ENCODE peak calls at places on chromosome 16, in five cellular contexts. U is HepG2, H is K562, W is GM23338, J is GM12878. D is an unnamed sample.

GRCh38 chr16:57741660-57742191 is 6.2 kb downstream of the KATNB1 start:
- DNase-seq in W (no peak), U (no peak), H (no peak), J (no peak), D (no peak)

GRCh38 chr16:59470556-59470955 is 736.4 kb upstream of the GOT2 start:
- DNase-seq in U (no peak), H (no peak), J (no peak), W (no peak), D (no peak)

GRCh38 chr16:4358831-4359561 is 7.9 kb upstream of the PAM16 start:
- DNase-seq in J (no peak), U (peak), H (peak), W (peak), D (peak)

GRCh38 chr16:75732871-75733270 is 6.6 kb upstream of the CPHXL start:
- DNase-seq in J (no peak), U (no peak), H (no peak), W (no peak), D (no peak)

GRCh38 chr16:3797473-3797872 is 80.1 kb upstream of the TRAP1 start:
- DNase-seq in H (no peak), J (no peak), U (no peak), W (no peak), D (no peak)

GRCh38 chr16:27798241-27798640 is 248.3 kb downstream of the KATNIP start:
- DNase-seq in U (no peak), J (no peak), W (no peak), H (no peak), D (no peak)

GRCh38 chr16:57810197-57811024 is 8.1 kb upstream of the KIFC3 start:
- DNase-seq in U (peak), H (peak), W (peak), J (peak), D (peak)

GRCh38 chr16:67170948-67171649 is 761 bp downstream of the NOL3 start:
- DNase-seq in U (peak), W (no peak), J (no peak), H (no peak), D (peak)

GRCh38 chr16:8678068-8678927 is 3.9 kb downstream of the ABAT start:
- DNase-seq in H (no peak), U (peak), W (no peak), J (no peak), D (peak)

GRCh38 chr16:57473176-57473840 is 10.8 kb downstream of the POLR2C start:
- DNase-seq in H (no peak), W (no peak), J (no peak), U (no peak), D (no peak)

GRCh38 chr16:17138801-17139200 is 332.0 kb downstream of the XYLT1 start:
- DNase-seq in J (no peak), H (peak), U (no peak), W (peak), D (no peak)

GRCh38 chr16:72455743-72456659 is 284.0 kb upstream of the PMFBP1 start:
- DNase-seq in H (peak), J (no peak), W (no peak), U (peak), D (no peak)

GRCh38 chr16:89320717-89321501 is 103.4 kb downstream of the ZNF778 start:
- DNase-seq in U (no peak), H (peak), W (peak), J (no peak), D (peak)

GRCh38 chr16:49236216-49236615 is 45.4 kb downstream of the CBLN1 start:
- DNase-seq in H (no peak), W (no peak), U (no peak), J (no peak), D (no peak)
- H3K4me2 ChIP-seq in H (no peak), W (no peak), U (no peak), J (no peak), D (no peak)

GRCh38 chr16:79089735-79090284 is 510.7 kb downstream of the MAF start:
- DNase-seq in W (no peak), J (peak), U (no peak), H (no peak), D (no peak)
- TF ChIP-seq JUNB in W (no peak), J (no peak), U (no peak), H (no peak), D (no peak)

GRCh38 chr16:28844226-28844885 is 1.8 kb downstream of the TUFM start:
- DNase-seq in W (no peak), U (no peak), J (no peak), H (no peak), D (no peak)

GRCh38 chr16:28846933-28847273 is 755 bp upstream of the TUFM start:
- DNase-seq in W (no peak), J (no peak), H (peak), U (no peak), D (no peak)

GRCh38 chr16:28845173-28846079 is 722 bp downstream of the TUFM start:
- DNase-seq in J (no peak), H (peak), U (peak), W (peak), D (peak)

GRCh38 chr16:28843766-28844165 is 2.4 kb downstream of the TUFM start:
- DNase-seq in W (no peak), J (no peak), H (no peak), U (no peak), D (no peak)

DNA sequence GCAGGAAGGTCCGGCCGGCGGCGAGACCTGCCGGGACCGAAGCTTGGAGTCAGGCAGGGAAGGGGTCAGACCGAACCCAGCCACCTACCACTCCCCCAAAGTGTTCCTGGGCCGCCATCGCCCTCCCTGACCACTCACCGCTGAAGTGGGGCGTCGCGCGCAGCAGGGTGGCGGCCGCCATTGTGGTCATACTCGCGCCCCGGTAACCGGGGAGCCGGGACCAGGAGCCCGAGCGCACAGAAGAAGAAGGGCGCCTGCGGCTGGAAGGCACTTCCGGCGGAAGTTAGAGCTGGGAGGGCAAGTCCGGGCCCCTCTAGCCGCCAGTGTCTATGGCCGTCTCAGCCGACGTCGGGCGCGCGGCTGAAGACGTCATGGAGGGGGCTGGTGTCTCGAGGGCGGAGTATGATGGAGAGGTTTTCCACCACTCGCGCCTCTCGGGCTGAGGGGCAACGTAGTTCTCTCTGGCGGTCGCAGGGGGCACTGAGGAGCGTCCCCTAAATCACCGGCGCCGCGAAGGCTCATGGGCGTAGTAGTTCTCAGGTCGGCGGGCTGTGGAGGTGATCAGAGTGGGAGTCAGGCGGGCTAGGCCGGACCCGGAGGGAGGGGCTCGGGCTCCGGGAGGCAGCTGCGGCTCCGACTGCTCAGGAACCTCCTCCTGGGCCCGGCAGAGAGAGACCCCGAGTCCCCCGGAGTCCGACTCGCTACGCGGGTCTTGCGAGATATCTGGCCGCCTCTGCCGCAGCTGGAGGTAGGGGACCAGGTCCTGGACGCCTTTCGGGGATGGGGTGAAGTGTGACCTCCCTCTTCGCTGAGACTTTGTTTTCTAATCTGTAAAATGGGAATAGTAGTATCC is at the start of gene TUFM:
- DNase-seq in J (peak), U (peak), H (peak), W (peak), D (peak)
- H3K4me2 ChIP-seq in J (peak), U (peak), H (peak), W (peak), D (peak)

GRCh38 chr16:55324491-55325447 is 766 bp downstream of the IRX6 start:
- DNase-seq in W (peak), H (no peak), J (no peak), U (no peak), D (no peak)
- TF ChIP-seq JUNB in W (no peak), H (no peak), J (no peak), U (no peak), D (no peak)

DNA sequence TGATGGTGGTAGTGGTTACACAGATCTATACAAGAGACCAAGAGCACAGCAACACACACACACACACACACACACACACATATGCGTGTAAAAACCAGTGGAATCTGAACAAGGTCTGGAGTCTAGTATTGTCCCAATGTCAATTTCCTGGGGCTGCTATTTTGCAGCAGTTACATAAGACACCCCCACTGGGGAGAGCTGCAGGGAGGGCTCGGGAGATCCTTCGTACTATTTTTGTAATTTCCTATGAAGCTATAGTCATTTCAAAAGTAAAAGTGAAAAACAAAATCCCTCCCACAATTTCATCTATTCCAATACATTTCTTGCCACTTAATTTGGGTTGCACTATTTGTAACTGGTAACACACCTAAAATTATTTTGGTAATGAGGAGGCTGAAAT is 68.5 kb downstream of the C16orf95 start:
- DNase-seq in W (no peak), H (no peak), U (no peak), J (no peak), D (no peak)
- H3K4me2 ChIP-seq in W (no peak), H (no peak), U (no peak), J (no peak), D (no peak)

DNA sequence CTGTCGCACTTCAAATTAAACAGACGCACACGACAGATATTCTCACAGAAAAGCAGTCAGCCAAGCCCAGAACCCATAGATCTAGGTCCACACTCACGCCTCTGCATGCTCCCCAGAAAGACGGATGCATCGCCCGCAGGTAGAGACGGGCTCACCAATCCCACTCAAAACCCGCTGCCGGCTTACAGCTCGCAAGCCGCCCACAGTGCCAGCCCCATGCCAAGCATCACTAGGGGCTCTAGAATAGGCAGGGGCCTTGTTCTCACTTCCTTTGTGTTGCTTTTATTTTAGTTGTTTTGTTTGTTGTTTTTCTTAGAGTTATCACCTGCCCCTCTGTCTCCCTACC is 336 bp upstream of the BMERB1 start:
- DNase-seq in U (no peak), J (no peak), W (no peak), H (no peak), D (no peak)
- TF ChIP-seq JUNB in U (no peak), J (no peak), W (no peak), H (no peak), D (no peak)

DNA sequence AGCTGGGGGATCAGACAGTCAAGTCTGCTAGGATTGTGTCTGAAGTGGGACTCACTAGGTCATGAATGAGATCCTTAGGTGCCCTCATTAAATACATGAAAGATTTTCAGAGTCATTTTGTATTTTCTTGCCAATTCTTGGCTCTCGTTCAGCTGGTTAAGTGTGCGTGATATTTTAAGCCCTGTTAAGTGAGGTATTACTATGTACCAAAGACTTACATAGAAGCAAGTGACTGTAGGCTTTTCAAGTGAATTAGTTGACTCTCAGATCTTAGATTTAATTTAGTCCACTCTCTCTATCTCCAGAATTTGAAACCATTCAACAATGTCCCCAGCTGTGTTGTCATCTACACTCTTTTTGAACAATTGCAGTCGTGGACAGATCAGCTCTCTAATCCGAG is 219.4 kb downstream of the FOXL1 start:
- DNase-seq in U (no peak), H (no peak), W (no peak), J (no peak), D (no peak)
- H3K4me2 ChIP-seq in U (no peak), H (no peak), W (no peak), J (no peak), D (no peak)

GRCh38 chr16:56294599-56294998 is 103.3 kb downstream of the GNAO1 start:
- DNase-seq in H (no peak), J (no peak), W (no peak), U (no peak), D (no peak)
- TF ChIP-seq JUNB in H (no peak), J (no peak), W (no peak), U (no peak), D (no peak)